ENCODE peak calls at places on chromosome 9, in nine cellular contexts. One of them, this sample, is unnamed.
A peak's percentile ranks its signal among the peaks of the same experiment; 100 is the strongest.

GRCh38 chr9:73104342-73104741 is 47.3 kb upstream of the ANXA1 start:
- DNase-seq in left ventricle myocardium inferior: no peak
- DNase-seq in kidney: no peak
- DNase-seq in AG10803: no peak
- DNase-seq in mammary epithelial cell: no peak
- DNase-seq in Peyer's patch: no peak
- DNase-seq in glutamatergic neuron: no peak
- DNase-seq in esophagus squamous epithelium: no peak
- DNase-seq in spleen: no peak
- DNase-seq in this sample: no peak

GRCh38 chr9:18707489-18708210 is 233.7 kb downstream of the ADAMTSL1 start:
- DNase-seq in glutamatergic neuron: no peak
- DNase-seq in left ventricle myocardium inferior: no peak
- DNase-seq in Peyer's patch: no peak
- DNase-seq in esophagus squamous epithelium: no peak
- DNase-seq in spleen: no peak
- DNase-seq in AG10803: peak; percentile 56
- DNase-seq in kidney: no peak
- DNase-seq in mammary epithelial cell: no peak
- DNase-seq in this sample: no peak

GRCh38 chr9:126126012-126126411 is 200.6 kb upstream of the MVB12B start:
- DNase-seq in Peyer's patch: no peak
- DNase-seq in mammary epithelial cell: no peak
- DNase-seq in esophagus squamous epithelium: no peak
- DNase-seq in AG10803: no peak
- DNase-seq in left ventricle myocardium inferior: no peak
- DNase-seq in spleen: peak; percentile 42
- DNase-seq in glutamatergic neuron: peak; percentile 58
- DNase-seq in kidney: no peak
- DNase-seq in this sample: no peak

GRCh38 chr9:113929634-113930092 is 53.6 kb downstream of the ZNF618 start:
- DNase-seq in kidney: no peak
- DNase-seq in spleen: no peak
- DNase-seq in AG10803: peak; percentile 8
- DNase-seq in mammary epithelial cell: peak; percentile 44
- DNase-seq in esophagus squamous epithelium: no peak
- DNase-seq in left ventricle myocardium inferior: no peak
- DNase-seq in glutamatergic neuron: no peak
- DNase-seq in Peyer's patch: no peak
- DNase-seq in this sample: no peak

GRCh38 chr9:33813712-33814641 is 3.0 kb upstream of the UBE2R2 start:
- DNase-seq in AG10803: peak; percentile 86
- DNase-seq in esophagus squamous epithelium: no peak
- DNase-seq in mammary epithelial cell: peak; percentile 93
- DNase-seq in Peyer's patch: peak; percentile 61
- DNase-seq in spleen: no peak
- DNase-seq in glutamatergic neuron: no peak
- DNase-seq in left ventricle myocardium inferior: no peak
- DNase-seq in kidney: peak; percentile 61
- DNase-seq in this sample: no peak

GRCh38 chr9:77598510-77598909 is 49.6 kb downstream of the GNA14 start:
- DNase-seq in spleen: no peak
- DNase-seq in kidney: no peak
- DNase-seq in esophagus squamous epithelium: no peak
- DNase-seq in left ventricle myocardium inferior: peak; percentile 17
- DNase-seq in glutamatergic neuron: no peak
- DNase-seq in mammary epithelial cell: no peak
- DNase-seq in Peyer's patch: no peak
- DNase-seq in AG10803: peak; percentile 58
- DNase-seq in this sample: peak; percentile 15

GRCh38 chr9:121292801-121293241 is 24.9 kb downstream of the GSN start:
- DNase-seq in mammary epithelial cell: no peak
- DNase-seq in kidney: no peak
- DNase-seq in AG10803: no peak
- DNase-seq in esophagus squamous epithelium: no peak
- DNase-seq in left ventricle myocardium inferior: no peak
- DNase-seq in glutamatergic neuron: no peak
- DNase-seq in spleen: no peak
- DNase-seq in Peyer's patch: no peak
- DNase-seq in this sample: no peak

GRCh38 chr9:114163517-114163924 is 8.2 kb downstream of the COL27A1 start:
- DNase-seq in left ventricle myocardium inferior: peak; percentile 52
- DNase-seq in mammary epithelial cell: no peak
- DNase-seq in AG10803: peak; percentile 61
- DNase-seq in esophagus squamous epithelium: no peak
- DNase-seq in Peyer's patch: no peak
- DNase-seq in spleen: no peak
- DNase-seq in glutamatergic neuron: peak; percentile 48
- DNase-seq in kidney: peak; percentile 89
- DNase-seq in this sample: no peak

GRCh38 chr9:6132650-6133049 is 83.0 kb upstream of the IL33 start:
- DNase-seq in left ventricle myocardium inferior: no peak
- DNase-seq in esophagus squamous epithelium: no peak
- DNase-seq in Peyer's patch: no peak
- DNase-seq in mammary epithelial cell: no peak
- DNase-seq in spleen: no peak
- DNase-seq in glutamatergic neuron: no peak
- DNase-seq in AG10803: no peak
- DNase-seq in kidney: no peak
- DNase-seq in this sample: no peak

GRCh38 chr9:38720083-38720755 is at the start of gene FAM240B:
- DNase-seq in kidney: no peak
- DNase-seq in mammary epithelial cell: no peak
- DNase-seq in glutamatergic neuron: no peak
- DNase-seq in spleen: no peak
- DNase-seq in left ventricle myocardium inferior: no peak
- DNase-seq in Peyer's patch: no peak
- DNase-seq in AG10803: no peak
- DNase-seq in esophagus squamous epithelium: no peak
- DNase-seq in this sample: no peak

GRCh38 chr9:109799792-109800191 is 19.8 kb downstream of the PALM2AKAP2 start:
- DNase-seq in spleen: no peak
- DNase-seq in glutamatergic neuron: no peak
- DNase-seq in mammary epithelial cell: peak; percentile 13
- DNase-seq in left ventricle myocardium inferior: no peak
- DNase-seq in esophagus squamous epithelium: no peak
- DNase-seq in AG10803: peak; percentile 74
- DNase-seq in Peyer's patch: no peak
- DNase-seq in kidney: no peak
- DNase-seq in this sample: no peak

GRCh38 chr9:104093162-104093561 is 947 bp upstream of the SMC2 start:
- DNase-seq in spleen: no peak
- DNase-seq in kidney: no peak
- DNase-seq in glutamatergic neuron: no peak
- DNase-seq in left ventricle myocardium inferior: no peak
- DNase-seq in esophagus squamous epithelium: no peak
- DNase-seq in Peyer's patch: no peak
- DNase-seq in AG10803: no peak
- DNase-seq in mammary epithelial cell: no peak
- DNase-seq in this sample: no peak

GRCh38 chr9:8895498-8896224 is 1096.1 kb upstream of the DMAC1 start:
- DNase-seq in Peyer's patch: no peak
- DNase-seq in AG10803: no peak
- DNase-seq in kidney: no peak
- DNase-seq in mammary epithelial cell: no peak
- DNase-seq in esophagus squamous epithelium: no peak
- DNase-seq in glutamatergic neuron: no peak
- DNase-seq in spleen: no peak
- DNase-seq in left ventricle myocardium inferior: no peak
- DNase-seq in this sample: no peak

GRCh38 chr9:130975932-130976841 is 32.8 kb upstream of the LAMC3 start:
- DNase-seq in AG10803: no peak
- DNase-seq in kidney: no peak
- DNase-seq in mammary epithelial cell: no peak
- DNase-seq in glutamatergic neuron: no peak
- DNase-seq in Peyer's patch: no peak
- DNase-seq in spleen: no peak
- DNase-seq in esophagus squamous epithelium: no peak
- DNase-seq in left ventricle myocardium inferior: no peak
- DNase-seq in this sample: no peak

GRCh38 chr9:109101810-109102209 is 17.9 kb downstream of the TMEM245 start:
- DNase-seq in kidney: no peak
- DNase-seq in spleen: no peak
- DNase-seq in left ventricle myocardium inferior: no peak
- DNase-seq in Peyer's patch: no peak
- DNase-seq in esophagus squamous epithelium: no peak
- DNase-seq in AG10803: peak; percentile 34
- DNase-seq in mammary epithelial cell: peak; percentile 91
- DNase-seq in glutamatergic neuron: no peak
- DNase-seq in this sample: no peak

GRCh38 chr9:113566011-113566711 is 102.6 kb downstream of the RGS3 start:
- DNase-seq in Peyer's patch: no peak
- DNase-seq in esophagus squamous epithelium: no peak
- DNase-seq in spleen: peak; percentile 59
- DNase-seq in kidney: no peak
- DNase-seq in mammary epithelial cell: no peak
- DNase-seq in glutamatergic neuron: peak; percentile 71
- DNase-seq in left ventricle myocardium inferior: no peak
- DNase-seq in AG10803: no peak
- DNase-seq in this sample: no peak

GRCh38 chr9:128166169-128166568 is 6.1 kb downstream of the BBLN start:
- DNase-seq in Peyer's patch: no peak
- DNase-seq in left ventricle myocardium inferior: no peak
- DNase-seq in kidney: peak; percentile 67
- DNase-seq in glutamatergic neuron: no peak
- DNase-seq in esophagus squamous epithelium: no peak
- DNase-seq in spleen: no peak
- DNase-seq in mammary epithelial cell: no peak
- DNase-seq in AG10803: no peak
- DNase-seq in this sample: no peak

GRCh38 chr9:117414220-117414905 is 494 bp downstream of the ASTN2 start:
- DNase-seq in esophagus squamous epithelium: no peak
- DNase-seq in glutamatergic neuron: peak; percentile 67
- DNase-seq in kidney: peak; percentile 70
- DNase-seq in left ventricle myocardium inferior: no peak
- DNase-seq in AG10803: peak; percentile 14
- DNase-seq in Peyer's patch: no peak
- DNase-seq in spleen: no peak
- DNase-seq in mammary epithelial cell: peak; percentile 18
- DNase-seq in this sample: no peak

GRCh38 chr9:99008187-99008586 is 64.5 kb downstream of the COL15A1 start:
- DNase-seq in spleen: no peak
- DNase-seq in Peyer's patch: no peak
- DNase-seq in glutamatergic neuron: no peak
- DNase-seq in esophagus squamous epithelium: no peak
- DNase-seq in left ventricle myocardium inferior: no peak
- DNase-seq in mammary epithelial cell: no peak
- DNase-seq in AG10803: no peak
- DNase-seq in kidney: no peak
- DNase-seq in this sample: no peak

GRCh38 chr9:10268500-10269485 is 344.0 kb downstream of the PTPRD start:
- DNase-seq in left ventricle myocardium inferior: no peak
- DNase-seq in mammary epithelial cell: peak; percentile 28
- DNase-seq in esophagus squamous epithelium: no peak
- DNase-seq in Peyer's patch: no peak
- DNase-seq in kidney: no peak
- DNase-seq in glutamatergic neuron: peak; percentile 71
- DNase-seq in AG10803: no peak
- DNase-seq in spleen: no peak
- DNase-seq in this sample: no peak
- TF ChIP-seq CTCF in left ventricle myocardium inferior: peak; percentile 63
- TF ChIP-seq CTCF in mammary epithelial cell: peak; percentile 60
- TF ChIP-seq CTCF in esophagus squamous epithelium: no peak
- TF ChIP-seq CTCF in Peyer's patch: no peak
- TF ChIP-seq CTCF in kidney: peak; percentile 28
- TF ChIP-seq CTCF in glutamatergic neuron: peak; percentile 71
- TF ChIP-seq CTCF in AG10803: no peak
- TF ChIP-seq CTCF in spleen: peak; percentile 16
- TF ChIP-seq CTCF in this sample: no peak

GRCh38 chr9:71001780-71002386 is 119.5 kb downstream of the TRPM3 start:
- DNase-seq in left ventricle myocardium inferior: no peak
- DNase-seq in mammary epithelial cell: peak; percentile 51
- DNase-seq in kidney: no peak
- DNase-seq in AG10803: peak; percentile 23
- DNase-seq in esophagus squamous epithelium: no peak
- DNase-seq in Peyer's patch: no peak
- DNase-seq in glutamatergic neuron: no peak
- DNase-seq in spleen: no peak
- DNase-seq in this sample: no peak
- TF ChIP-seq CTCF in left ventricle myocardium inferior: peak; percentile 65
- TF ChIP-seq CTCF in mammary epithelial cell: peak; percentile 75
- TF ChIP-seq CTCF in kidney: peak; percentile 60
- TF ChIP-seq CTCF in AG10803: peak; percentile 64
- TF ChIP-seq CTCF in esophagus squamous epithelium: peak; percentile 52
- TF ChIP-seq CTCF in Peyer's patch: no peak
- TF ChIP-seq CTCF in glutamatergic neuron: peak; percentile 39
- TF ChIP-seq CTCF in spleen: no peak
- TF ChIP-seq CTCF in this sample: peak; percentile 54

DNA sequence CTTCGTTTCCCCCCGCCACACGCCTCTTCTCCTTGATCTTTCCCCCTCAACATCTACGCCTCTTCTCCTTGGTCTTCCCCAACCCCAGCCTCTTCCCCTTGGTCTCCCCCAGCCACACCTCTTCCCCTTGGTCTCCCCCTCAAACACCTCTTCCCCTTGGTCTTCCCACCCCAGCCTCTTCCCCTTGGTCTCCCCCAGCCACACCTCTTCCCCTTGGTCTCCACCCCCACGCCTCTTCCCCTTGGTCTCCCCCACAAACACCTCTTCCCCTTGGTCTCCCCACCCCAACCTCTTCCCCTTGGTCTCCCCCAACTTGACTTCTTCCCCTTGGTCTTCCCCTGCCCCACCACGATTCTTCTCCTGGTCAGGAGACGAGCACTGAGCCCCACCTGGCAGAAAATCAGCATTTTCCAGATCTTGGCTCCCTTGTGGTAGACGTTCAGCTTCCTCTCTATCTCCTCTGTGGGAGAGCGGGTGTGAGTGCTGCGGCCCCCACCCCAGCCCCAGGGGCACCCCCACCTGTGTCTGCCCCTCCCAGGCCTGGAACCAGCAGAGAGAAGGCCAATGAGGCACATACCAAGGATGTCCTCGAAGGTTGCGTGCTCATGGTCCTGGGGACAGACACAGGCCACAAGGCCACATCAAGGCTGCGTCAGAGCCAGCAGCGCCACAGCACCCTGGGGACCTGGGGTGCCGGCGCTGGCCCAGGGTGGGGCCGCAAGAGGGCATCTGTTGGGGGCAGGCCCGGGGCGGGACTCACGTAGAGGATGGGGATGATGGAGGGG is 7.0 kb downstream of the NSMF start:
- DNase-seq in glutamatergic neuron: no peak
- DNase-seq in mammary epithelial cell: no peak
- DNase-seq in kidney: peak; percentile 73
- DNase-seq in esophagus squamous epithelium: no peak
- DNase-seq in left ventricle myocardium inferior: peak; percentile 11
- DNase-seq in Peyer's patch: peak; percentile 45
- DNase-seq in AG10803: no peak
- DNase-seq in spleen: peak; percentile 81
- DNase-seq in this sample: no peak
- TF ChIP-seq CTCF in glutamatergic neuron: no peak
- TF ChIP-seq CTCF in mammary epithelial cell: no peak
- TF ChIP-seq CTCF in kidney: no peak
- TF ChIP-seq CTCF in esophagus squamous epithelium: no peak
- TF ChIP-seq CTCF in left ventricle myocardium inferior: no peak
- TF ChIP-seq CTCF in Peyer's patch: no peak
- TF ChIP-seq CTCF in AG10803: no peak
- TF ChIP-seq CTCF in spleen: no peak
- TF ChIP-seq CTCF in this sample: no peak

DNA sequence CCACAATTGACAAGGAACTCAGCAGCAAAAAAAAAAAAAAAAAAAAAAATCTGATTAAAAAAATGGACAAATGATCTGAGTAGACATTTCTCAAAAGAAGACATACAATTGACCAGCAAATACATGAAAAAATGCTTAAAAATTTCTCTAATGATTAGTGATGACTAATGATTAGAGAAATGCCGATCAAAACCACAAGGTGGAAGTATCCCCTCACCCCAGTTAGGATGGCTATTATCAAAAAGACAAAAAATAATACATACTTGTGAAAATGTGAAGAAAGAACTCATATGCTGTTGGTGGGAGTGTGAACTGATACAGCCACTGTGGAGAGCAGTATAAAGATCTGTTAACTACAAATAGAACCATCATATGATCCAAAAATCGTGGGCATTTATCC is 245.3 kb downstream of the OSTF1 start:
- DNase-seq in left ventricle myocardium inferior: no peak
- DNase-seq in glutamatergic neuron: no peak
- DNase-seq in kidney: no peak
- DNase-seq in AG10803: no peak
- DNase-seq in mammary epithelial cell: no peak
- DNase-seq in spleen: no peak
- DNase-seq in Peyer's patch: no peak
- DNase-seq in esophagus squamous epithelium: no peak
- DNase-seq in this sample: no peak
- TF ChIP-seq CTCF in left ventricle myocardium inferior: peak; percentile 62
- TF ChIP-seq CTCF in glutamatergic neuron: no peak
- TF ChIP-seq CTCF in kidney: peak; percentile 7
- TF ChIP-seq CTCF in AG10803: no peak
- TF ChIP-seq CTCF in mammary epithelial cell: no peak
- TF ChIP-seq CTCF in spleen: no peak
- TF ChIP-seq CTCF in Peyer's patch: no peak
- TF ChIP-seq CTCF in esophagus squamous epithelium: peak; percentile 17
- TF ChIP-seq CTCF in this sample: no peak

This sample was measured in AG09319.